ENCODE peak calls at places on chromosomes 13 and 19, in six cellular contexts. One of them, this sample, is unnamed.

GRCh38 chr13:33303885-33304284 is 18.3 kb upstream of the STARD13 start:
- DNase-seq in D721Med: no peak
- DNase-seq in heart right ventricle: no peak
- DNase-seq in GM12864: no peak
- DNase-seq in AG09309: no peak
- DNase-seq in A549: peak
- DNase-seq in this sample: no peak

GRCh38 chr19:39318690-39319089 is 2.0 kb downstream of the LRFN1 start:
- DNase-seq in GM12864: no peak
- DNase-seq in AG09309: no peak
- DNase-seq in D721Med: no peak
- DNase-seq in heart right ventricle: no peak
- DNase-seq in A549: no peak
- DNase-seq in this sample: no peak

GRCh38 chr13:35131471-35131870 is 189.4 kb downstream of the NBEA start:
- DNase-seq in heart right ventricle: no peak
- DNase-seq in GM12864: no peak
- DNase-seq in AG09309: no peak
- DNase-seq in A549: no peak
- DNase-seq in D721Med: no peak
- DNase-seq in this sample: no peak

GRCh38 chr19:18153555-18154134 is 682 bp downstream of the PIK3R2 start:
- DNase-seq in D721Med: no peak
- DNase-seq in GM12864: no peak
- DNase-seq in A549: no peak
- DNase-seq in heart right ventricle: no peak
- DNase-seq in AG09309: no peak
- DNase-seq in this sample: no peak

GRCh38 chr19:35718345-35719041 is 690 bp downstream of the KMT2B start:
- DNase-seq in heart right ventricle: peak
- DNase-seq in AG09309: no peak
- DNase-seq in GM12864: no peak
- DNase-seq in D721Med: no peak
- DNase-seq in A549: peak
- DNase-seq in this sample: no peak

GRCh38 chr19:23698711-23699520 is 11.9 kb upstream of the ZNF675 start:
- DNase-seq in AG09309: no peak
- DNase-seq in heart right ventricle: no peak
- DNase-seq in D721Med: no peak
- DNase-seq in A549: no peak
- DNase-seq in GM12864: no peak
- DNase-seq in this sample: no peak

GRCh38 chr13:43787998-43788397 is 1.2 kb upstream of the ENOX1 start:
- DNase-seq in A549: peak
- DNase-seq in D721Med: no peak
- DNase-seq in AG09309: no peak
- DNase-seq in GM12864: no peak
- DNase-seq in heart right ventricle: no peak
- DNase-seq in this sample: no peak

GRCh38 chr13:71773534-71773933 is 93.5 kb downstream of the DACH1 start:
- DNase-seq in GM12864: no peak
- DNase-seq in A549: no peak
- DNase-seq in D721Med: no peak
- DNase-seq in AG09309: no peak
- DNase-seq in heart right ventricle: no peak
- DNase-seq in this sample: no peak

GRCh38 chr19:38378866-38379265 is 4.5 kb downstream of the PSMD8 start:
- DNase-seq in D721Med: no peak
- DNase-seq in heart right ventricle: no peak
- DNase-seq in A549: no peak
- DNase-seq in AG09309: no peak
- DNase-seq in GM12864: no peak
- DNase-seq in this sample: no peak

GRCh38 chr19:3178973-3179738 is 587 bp downstream of the S1PR4 start:
- DNase-seq in AG09309: no peak
- DNase-seq in heart right ventricle: no peak
- DNase-seq in D721Med: no peak
- DNase-seq in A549: no peak
- DNase-seq in GM12864: no peak
- DNase-seq in this sample: no peak

GRCh38 chr13:29594710-29595379 is 643 bp downstream of the SLC7A1 start:
- DNase-seq in AG09309: peak
- DNase-seq in heart right ventricle: peak
- DNase-seq in D721Med: peak
- DNase-seq in A549: peak
- DNase-seq in GM12864: peak
- DNase-seq in this sample: peak

GRCh38 chr13:66036024-66036614 is 1194.0 kb downstream of the PCDH9 start:
- DNase-seq in AG09309: no peak
- DNase-seq in GM12864: no peak
- DNase-seq in heart right ventricle: no peak
- DNase-seq in D721Med: no peak
- DNase-seq in A549: no peak
- DNase-seq in this sample: no peak

GRCh38 chr19:21587117-21587461 is 81.7 kb downstream of the ZNF429 start:
- DNase-seq in GM12864: no peak
- DNase-seq in heart right ventricle: peak
- DNase-seq in A549: no peak
- DNase-seq in D721Med: no peak
- DNase-seq in AG09309: no peak
- DNase-seq in this sample: no peak

GRCh38 chr19:32630338-32630737 is 44.6 kb downstream of the ANKRD27 start:
- DNase-seq in D721Med: no peak
- DNase-seq in heart right ventricle: no peak
- DNase-seq in A549: peak
- DNase-seq in AG09309: no peak
- DNase-seq in GM12864: no peak
- DNase-seq in this sample: no peak

GRCh38 chr13:23378009-23378632 is 55.4 kb downstream of the SACS start:
- DNase-seq in A549: peak
- DNase-seq in heart right ventricle: no peak
- DNase-seq in D721Med: no peak
- DNase-seq in GM12864: peak
- DNase-seq in AG09309: peak
- DNase-seq in this sample: peak

GRCh38 chr13:37194428-37194861 is 89.0 kb upstream of the CSNK1A1L start:
- DNase-seq in AG09309: peak
- DNase-seq in A549: no peak
- DNase-seq in D721Med: no peak
- DNase-seq in heart right ventricle: no peak
- DNase-seq in GM12864: no peak
- DNase-seq in this sample: peak

GRCh38 chr13:97107815-97108534 is 113.7 kb upstream of the OXGR1 start:
- DNase-seq in GM12864: no peak
- DNase-seq in AG09309: no peak
- DNase-seq in D721Med: no peak
- DNase-seq in heart right ventricle: no peak
- DNase-seq in A549: no peak
- DNase-seq in this sample: no peak

GRCh38 chr13:97111705-97112104 is 110.4 kb upstream of the MBNL2 start:
- DNase-seq in D721Med: no peak
- DNase-seq in GM12864: no peak
- DNase-seq in heart right ventricle: no peak
- DNase-seq in AG09309: no peak
- DNase-seq in A549: no peak
- DNase-seq in this sample: no peak

GRCh38 chr13:97108535-97108910 is 113.6 kb upstream of the MBNL2 start:
- DNase-seq in A549: no peak
- DNase-seq in D721Med: no peak
- DNase-seq in heart right ventricle: no peak
- DNase-seq in AG09309: no peak
- DNase-seq in GM12864: no peak
- DNase-seq in this sample: no peak

GRCh38 chr13:97109256-97109655 is 112.9 kb upstream of the MBNL2 start:
- DNase-seq in GM12864: no peak
- DNase-seq in D721Med: no peak
- DNase-seq in A549: no peak
- DNase-seq in heart right ventricle: no peak
- DNase-seq in AG09309: no peak
- DNase-seq in this sample: no peak

DNA sequence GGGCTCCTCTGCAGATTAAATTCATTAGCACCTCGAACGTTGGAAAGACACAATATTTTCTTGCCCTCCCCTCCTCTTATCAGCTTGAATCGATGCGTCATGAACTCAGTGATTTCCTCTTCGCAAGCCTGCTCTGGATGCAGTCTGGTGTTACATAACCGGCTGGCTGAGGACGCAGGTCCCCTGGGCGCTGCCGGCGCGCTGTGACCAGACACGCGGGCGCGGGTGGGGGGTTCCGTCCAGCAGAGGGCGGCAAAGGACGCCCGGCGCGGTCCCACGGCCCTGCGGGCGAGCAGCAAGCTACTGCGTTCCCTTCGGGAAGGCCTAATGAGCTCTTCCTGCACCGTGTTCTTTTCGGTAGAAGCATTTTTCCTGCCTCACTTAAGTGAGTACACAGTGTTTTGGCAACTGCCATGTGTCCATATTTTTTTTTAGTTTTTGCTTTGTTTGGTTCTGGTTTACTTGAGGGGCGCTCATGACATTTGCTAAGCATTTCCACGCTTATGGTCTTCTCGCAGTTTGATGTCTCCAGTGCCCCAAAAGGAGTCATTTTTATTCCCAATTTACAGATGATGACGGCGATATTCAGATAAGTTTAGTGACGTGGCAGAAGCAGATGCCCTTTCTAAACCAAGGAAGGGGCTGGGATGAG is 112.2 kb upstream of the MBNL2 start:
- DNase-seq in AG09309: peak
- DNase-seq in A549: peak
- DNase-seq in D721Med: peak
- DNase-seq in GM12864: no peak
- DNase-seq in heart right ventricle: peak
- DNase-seq in this sample: no peak
- TF ChIP-seq CTCF in AG09309: peak
- TF ChIP-seq CTCF in A549: peak
- TF ChIP-seq CTCF in D721Med: peak
- TF ChIP-seq CTCF in GM12864: peak
- TF ChIP-seq CTCF in heart right ventricle: peak
- TF ChIP-seq CTCF in this sample: peak

DNA sequence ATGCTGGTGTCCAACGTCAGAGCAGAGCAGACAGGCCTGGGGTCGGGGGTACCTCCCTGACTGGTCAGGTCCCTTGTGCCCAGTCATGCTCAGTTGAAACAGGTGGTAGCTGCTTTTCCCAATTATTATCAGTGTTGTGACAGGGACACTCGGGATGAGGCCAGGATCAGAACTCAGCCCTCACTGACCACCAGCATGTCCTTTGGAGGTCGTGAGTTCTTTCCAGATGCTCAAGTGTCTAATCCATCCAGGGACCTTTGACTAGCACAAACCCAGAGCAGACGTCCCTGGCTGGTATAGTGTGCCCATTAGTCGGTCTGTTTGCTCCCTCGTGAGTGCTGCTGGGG is 22.4 kb downstream of the MAU2 start:
- DNase-seq in GM12864: no peak
- DNase-seq in A549: no peak
- DNase-seq in heart right ventricle: no peak
- DNase-seq in AG09309: no peak
- DNase-seq in D721Med: no peak
- DNase-seq in this sample: no peak
- TF ChIP-seq CTCF in GM12864: no peak
- TF ChIP-seq CTCF in A549: no peak
- TF ChIP-seq CTCF in heart right ventricle: no peak
- TF ChIP-seq CTCF in AG09309: no peak
- TF ChIP-seq CTCF in D721Med: no peak
- TF ChIP-seq CTCF in this sample: no peak

GRCh38 chr13:110433014-110433413 is 125.9 kb downstream of the COL4A2 start:
- DNase-seq in heart right ventricle: peak
- DNase-seq in D721Med: no peak
- DNase-seq in GM12864: no peak
- DNase-seq in AG09309: no peak
- DNase-seq in A549: no peak
- DNase-seq in this sample: no peak

GRCh38 chr13:110431425-110431824 is 124.3 kb downstream of the COL4A2 start:
- DNase-seq in GM12864: no peak
- DNase-seq in AG09309: no peak
- DNase-seq in heart right ventricle: no peak
- DNase-seq in A549: no peak
- DNase-seq in D721Med: no peak
- DNase-seq in this sample: no peak

GRCh38 chr13:110431851-110432294 is 124.8 kb downstream of the COL4A2 start:
- DNase-seq in heart right ventricle: no peak
- DNase-seq in A549: no peak
- DNase-seq in AG09309: no peak
- DNase-seq in D721Med: no peak
- DNase-seq in GM12864: no peak
- DNase-seq in this sample: no peak

GRCh38 chr13:110430391-110431338 is 123.6 kb downstream of the COL4A2 start:
- DNase-seq in A549: no peak
- DNase-seq in GM12864: no peak
- DNase-seq in AG09309: no peak
- DNase-seq in D721Med: no peak
- DNase-seq in heart right ventricle: no peak
- DNase-seq in this sample: no peak

GRCh38 chr13:110432522-110432921 is 125.4 kb downstream of the COL4A2 start:
- DNase-seq in A549: no peak
- DNase-seq in GM12864: no peak
- DNase-seq in AG09309: no peak
- DNase-seq in heart right ventricle: no peak
- DNase-seq in D721Med: no peak
- DNase-seq in this sample: no peak
- TF ChIP-seq CTCF in A549: no peak
- TF ChIP-seq CTCF in GM12864: no peak
- TF ChIP-seq CTCF in AG09309: no peak
- TF ChIP-seq CTCF in heart right ventricle: no peak
- TF ChIP-seq CTCF in D721Med: no peak
- TF ChIP-seq CTCF in this sample: no peak

GRCh38 chr13:42498521-42498920 is 75.4 kb upstream of the TNFSF11 start:
- DNase-seq in GM12864: no peak
- DNase-seq in A549: no peak
- DNase-seq in D721Med: no peak
- DNase-seq in heart right ventricle: no peak
- DNase-seq in AG09309: no peak
- DNase-seq in this sample: no peak
- TF ChIP-seq CTCF in GM12864: peak
- TF ChIP-seq CTCF in A549: no peak
- TF ChIP-seq CTCF in D721Med: peak
- TF ChIP-seq CTCF in heart right ventricle: no peak
- TF ChIP-seq CTCF in AG09309: no peak
- TF ChIP-seq CTCF in this sample: no peak

DNA sequence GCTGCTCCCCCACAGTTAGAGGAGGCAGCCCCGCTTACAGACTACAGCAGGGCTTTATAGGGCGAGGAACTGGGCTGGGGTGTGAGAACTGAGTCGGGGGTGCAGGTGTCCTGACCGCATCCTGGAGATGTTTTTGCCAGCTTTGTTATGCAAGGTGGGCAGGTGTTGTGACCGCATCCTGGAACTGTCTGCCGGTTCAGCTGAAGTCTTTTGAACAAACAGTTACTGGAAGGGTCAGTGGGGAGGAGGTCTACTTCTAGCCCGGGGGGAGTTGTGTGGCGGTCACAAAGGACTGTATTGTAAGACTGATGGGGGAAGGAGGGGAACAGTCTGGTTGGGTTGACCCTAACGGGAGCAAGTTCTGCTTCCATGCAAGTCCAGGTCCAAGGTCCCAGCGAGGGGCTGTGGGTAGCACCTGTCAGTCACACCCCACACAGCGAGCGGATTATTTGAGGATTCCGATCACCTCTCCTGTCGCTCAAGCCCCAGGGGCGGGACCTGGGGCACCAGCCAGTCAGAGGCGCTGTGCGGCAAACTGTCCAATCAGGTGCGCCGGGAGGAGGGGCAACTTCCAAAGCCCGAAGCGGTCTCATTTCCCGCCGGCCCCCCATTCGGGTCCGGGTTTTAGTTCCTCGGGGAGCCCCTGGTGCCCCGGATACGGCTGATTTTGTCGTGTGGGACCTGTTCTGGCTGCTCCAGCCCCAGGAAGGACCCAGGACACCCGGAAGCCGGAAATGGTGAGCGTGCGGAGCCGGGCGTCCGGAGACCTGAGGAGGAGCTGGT is at the start of gene ZNF101:
- DNase-seq in D721Med: peak
- DNase-seq in AG09309: peak
- DNase-seq in heart right ventricle: peak
- DNase-seq in A549: peak
- DNase-seq in GM12864: peak
- DNase-seq in this sample: peak
- TF ChIP-seq CTCF in D721Med: no peak
- TF ChIP-seq CTCF in AG09309: no peak
- TF ChIP-seq CTCF in heart right ventricle: no peak
- TF ChIP-seq CTCF in A549: no peak
- TF ChIP-seq CTCF in GM12864: no peak
- TF ChIP-seq CTCF in this sample: no peak